ENCODE peak calls at places on chromosomes 2 and 18, in seven cellular contexts. Z is AG04450, D is lower lobe of right lung, S is adrenal gland, U is epithelial cell of esophagus, P is upper lobe of right lung, R is A549. A is an unnamed sample.

GRCh38 chr18:11802160-11802559 is 49.1 kb upstream of the CHMP1B start:
- DNase-seq in Z (no peak), D (no peak), S (no peak), U (no peak), P (no peak), R (no peak), A (no peak)

GRCh38 chr2:79723830-79724229 is 211.0 kb downstream of the CTNNA2 start:
- DNase-seq in Z (peak; percentile 96), D (no peak), S (no peak), U (peak; percentile 2), P (no peak), R (peak; percentile 11), A (peak; percentile 99)

GRCh38 chr2:204544961-204545860 is at the start of gene PARD3B:
- DNase-seq in Z (no peak), D (peak; percentile 76), S (peak; percentile 67), U (peak; percentile 65), P (peak; percentile 88), R (peak; percentile 37), A (peak; percentile 64)

GRCh38 chr2:181152221-181152620 is 171.8 kb downstream of the UBE2E3 start:
- DNase-seq in Z (no peak), D (no peak), S (no peak), U (no peak), P (no peak), R (no peak), A (peak; percentile 60)

GRCh38 chr2:133809485-133809884 is 241.2 kb upstream of the NCKAP5 start:
- DNase-seq in Z (no peak), D (no peak), S (no peak), U (no peak), P (no peak), R (no peak), A (no peak)

GRCh38 chr2:173150087-173150486 is 74.4 kb downstream of the MAP3K20 start:
- DNase-seq in Z (no peak), D (no peak), S (no peak), U (no peak), P (no peak), R (no peak), A (peak; percentile 79)

GRCh38 chr2:206418968-206419367 is 24.4 kb upstream of the ADAM23 start:
- DNase-seq in Z (no peak), D (no peak), S (no peak), U (peak; percentile 81), P (no peak), R (no peak), A (no peak)

GRCh38 chr18:36382854-36383253 is 85.3 kb downstream of the FHOD3 start:
- DNase-seq in Z (no peak), D (no peak), S (no peak), U (no peak), P (no peak), R (no peak), A (no peak)

GRCh38 chr18:28657836-28658410 is 481.0 kb upstream of the CDH2 start:
- DNase-seq in Z (no peak), D (no peak), S (no peak), U (peak; percentile 79), P (no peak), R (no peak), A (no peak)

GRCh38 chr2:85266424-85267041 is 61.3 kb downstream of the TGOLN2 start:
- DNase-seq in Z (no peak), D (peak; percentile 83), S (peak; percentile 77), U (peak; percentile 70), P (peak; percentile 84), R (peak; percentile 67), A (peak; percentile 54)

GRCh38 chr2:159131882-159132281 is 154.6 kb downstream of the WDSUB1 start:
- DNase-seq in Z (peak; percentile 79), D (no peak), S (peak; percentile 32), U (peak; percentile 86), P (no peak), R (no peak), A (peak; percentile 92)

GRCh38 chr2:3718679-3719078 is 15.3 kb downstream of the DCDC2C start:
- DNase-seq in Z (no peak), D (no peak), S (no peak), U (no peak), P (no peak), R (no peak), A (no peak)

GRCh38 chr2:234770081-234770506 is 181.7 kb upstream of the SH3BP4 start:
- DNase-seq in Z (peak; percentile 59), D (no peak), S (no peak), U (no peak), P (no peak), R (no peak), A (no peak)

GRCh38 chr18:9726936-9727335 is 18.8 kb downstream of the RAB31 start:
- DNase-seq in Z (no peak), D (no peak), S (no peak), U (no peak), P (no peak), R (no peak), A (no peak)

GRCh38 chr2:73415906-73416305 is 30.3 kb downstream of the ALMS1 start:
- DNase-seq in Z (no peak), D (no peak), S (no peak), U (no peak), P (no peak), R (no peak), A (peak; percentile 15)

DNA sequence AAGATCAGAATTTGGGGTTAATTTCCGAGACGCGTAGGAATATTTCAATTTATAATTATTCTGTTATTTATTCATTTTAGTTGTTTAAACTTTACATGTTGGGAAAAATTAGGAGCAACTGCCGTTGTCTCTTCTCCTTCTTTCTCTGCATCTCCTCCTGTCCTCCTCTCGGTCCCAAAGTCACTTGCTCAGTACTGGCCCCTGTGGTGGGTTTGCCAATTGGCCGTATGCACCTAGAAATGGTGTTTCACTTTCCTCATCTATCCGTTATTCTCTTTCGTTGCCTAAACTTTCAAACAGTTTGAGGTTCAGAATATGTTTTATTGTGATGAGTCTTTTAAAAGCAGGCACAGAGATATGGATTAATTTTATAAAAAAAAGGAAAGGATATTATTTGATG is 517.9 kb downstream of the PLCL1 start:
- DNase-seq in Z (no peak), D (no peak), S (no peak), U (no peak), P (no peak), R (no peak), A (no peak)
- TF ChIP-seq CTCF in Z (peak; percentile 24), D (no peak), S (no peak), U (peak; percentile 22), P (peak; percentile 12), R (no peak), A (peak; percentile 15)

GRCh38 chr2:36357506-36358316 is 2.1 kb downstream of the CRIM1 start:
- DNase-seq in Z (peak; percentile 42), D (no peak), S (peak; percentile 54), U (peak; percentile 82), P (no peak), R (peak; percentile 63), A (peak; percentile 80)
- H3K4me3 ChIP-seq in Z (peak overlapping the region; percentile 94), D (peak overlapping the region; percentile 86), S (peak overlapping the region; percentile 83), U (peak overlapping the region; percentile 77), P (peak overlapping the region; percentile 87), R (peak overlapping the region; percentile 90), A (peak overlapping the region; percentile 93)

GRCh38 chr2:120283649-120284048 is 31.0 kb downstream of the RALB start:
- DNase-seq in Z (peak; percentile 26), D (no peak), S (no peak), U (no peak), P (no peak), R (no peak), A (no peak)
- TF ChIP-seq CTCF in Z (peak; percentile 75), D (peak; percentile 7), S (no peak), U (no peak), P (no peak), R (no peak), A (no peak)

DNA sequence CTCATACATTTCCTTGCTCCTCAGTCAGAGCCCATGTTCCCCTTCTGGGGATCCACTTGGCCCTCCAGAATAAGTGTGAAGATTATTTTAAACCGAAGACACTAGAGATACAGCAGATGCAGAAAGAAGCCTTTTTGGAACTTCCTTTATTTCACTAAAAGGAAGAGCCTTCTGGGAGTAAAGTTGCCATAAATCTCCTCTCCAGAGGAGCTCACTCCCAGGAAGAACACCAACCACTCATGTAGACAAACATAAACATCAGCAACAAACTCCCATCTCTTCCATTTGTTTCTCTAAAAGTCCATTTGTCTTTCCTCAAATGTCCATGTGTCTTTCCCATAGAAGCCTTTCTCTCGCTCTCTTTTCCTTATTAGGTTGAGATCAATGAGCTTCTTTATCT is 62.4 kb upstream of the MSH6 start:
- DNase-seq in Z (no peak), D (no peak), S (no peak), U (no peak), P (no peak), R (no peak), A (no peak)
- H3K4me3 ChIP-seq in Z (no peak overlapping the region), D (no peak overlapping the region), S (no peak overlapping the region), U (no peak overlapping the region), P (no peak overlapping the region), R (no peak overlapping the region), A (no peak overlapping the region)

A was measured in AG10803.